ENCODE peak calls at places on chromosomes 12 and 14, in ten cellular contexts. A is astrocyte of the cerebellum, M is cardiac fibroblast, Y is thyroid gland, V is tibial artery, D is psoas muscle, P is fibroblast of the aortic adventitia, B is adrenal gland, T is MCF 10A, I is fibroblast of lung. W is an unnamed sample.

GRCh38 chr14:36091096-36091495 is 85.4 kb downstream of the PTCSC3 start:
- DNase-seq in A (peak), M (peak), Y (no peak), V (no peak), D (no peak), P (peak), B (peak), T (peak), I (peak), W (peak)

GRCh38 chr12:126784328-126784921 is 1482.5 kb upstream of the TMEM132C start:
- DNase-seq in A (peak), M (peak), Y (no peak), V (no peak), D (no peak), P (peak), B (peak), T (peak), I (peak), W (peak)

GRCh38 chr14:38409081-38409705 is 153.3 kb upstream of the CLEC14A start:
- DNase-seq in A (no peak), M (peak), Y (no peak), V (no peak), D (no peak), P (peak), B (no peak), T (no peak), I (peak), W (no peak)

GRCh38 chr12:124764451-124764850 is 99.2 kb downstream of the SCARB1 start:
- DNase-seq in A (peak), M (peak), Y (no peak), V (peak), D (peak), P (peak), B (peak), T (peak), I (peak), W (peak)

GRCh38 chr12:12449533-12450025 is 92.7 kb downstream of the BORCS5 start:
- DNase-seq in A (no peak), M (peak), Y (no peak), V (no peak), D (no peak), P (no peak), B (peak), T (peak), I (no peak), W (peak)

GRCh38 chr12:50224026-50224692 is 57.0 kb upstream of the CERS5 start:
- DNase-seq in A (no peak), M (peak), Y (peak), V (no peak), D (no peak), P (peak), B (no peak), T (peak), I (peak), W (peak)

GRCh38 chr14:68817513-68818212 is 24.8 kb upstream of the ZFP36L1 start:
- DNase-seq in A (no peak), M (no peak), Y (no peak), V (no peak), D (peak), P (no peak), B (peak), T (no peak), I (no peak), W (no peak)

GRCh38 chr14:74628418-74628817 is 16.4 kb upstream of the LTBP2 start:
- DNase-seq in A (no peak), M (no peak), Y (no peak), V (no peak), D (no peak), P (no peak), B (no peak), T (no peak), I (no peak), W (no peak)

GRCh38 chr12:103334447-103334846 is 161.3 kb downstream of the C12orf42 start:
- DNase-seq in A (no peak), M (no peak), Y (no peak), V (no peak), D (no peak), P (no peak), B (no peak), T (no peak), I (no peak), W (no peak)

GRCh38 chr12:128672428-128672827 is 151.3 kb downstream of the SLC15A4 start:
- DNase-seq in A (no peak), M (no peak), Y (no peak), V (no peak), D (no peak), P (no peak), B (no peak), T (no peak), I (no peak), W (no peak)

GRCh38 chr14:74941676-74942097 is 13.7 kb downstream of the PGF start:
- DNase-seq in A (no peak), M (peak), Y (peak), V (peak), D (peak), P (peak), B (peak), T (peak), I (peak), W (no peak)

GRCh38 chr12:26265606-26266005 is 70.2 kb downstream of the SSPN start:
- DNase-seq in A (no peak), M (no peak), Y (no peak), V (no peak), D (no peak), P (no peak), B (no peak), T (no peak), I (no peak), W (no peak)

GRCh38 chr12:98725481-98726247 is 80.6 kb downstream of the APAF1 start:
- DNase-seq in A (peak), M (peak), Y (peak), V (no peak), D (peak), P (peak), B (peak), T (peak), I (peak), W (peak)

GRCh38 chr14:94769413-94770250 is at the start of gene GSC:
- DNase-seq in A (peak), M (peak), Y (peak), V (no peak), D (peak), P (peak), B (no peak), T (no peak), I (peak), W (peak)

GRCh38 chr14:103679351-103679750 is 35.9 kb downstream of the XRCC3 start:
- DNase-seq in A (no peak), M (peak), Y (peak), V (peak), D (peak), P (no peak), B (peak), T (no peak), I (no peak), W (peak)

GRCh38 chr12:130375888-130376287 is 38.2 kb downstream of the PIWIL1 start:
- DNase-seq in A (no peak), M (no peak), Y (no peak), V (no peak), D (no peak), P (no peak), B (no peak), T (no peak), I (no peak), W (no peak)

DNA sequence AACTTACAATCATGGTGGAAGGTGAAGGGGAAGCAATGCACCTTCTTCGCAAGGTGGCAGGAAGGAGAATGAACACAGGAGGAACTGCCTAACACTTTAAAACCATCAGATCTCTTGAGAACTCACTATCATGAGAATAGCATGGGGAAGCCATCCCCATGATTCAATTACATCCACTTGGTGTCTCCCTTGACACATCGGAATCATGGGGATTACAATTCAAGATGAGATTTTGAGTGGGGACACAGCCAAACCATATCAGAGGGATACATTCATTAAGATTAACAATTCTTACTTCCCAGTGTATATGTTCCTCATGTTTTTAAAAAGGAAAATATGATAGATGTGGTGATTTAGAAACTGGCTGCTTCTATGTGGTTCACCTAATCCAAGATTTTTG is 117.9 kb downstream of the PDE3A start:
- DNase-seq in A (no peak), M (no peak), Y (no peak), V (no peak), D (no peak), P (no peak), B (no peak), T (peak), I (no peak), W (no peak)
- TF ChIP-seq CTCF in A (no peak), M (no peak), Y (no peak), V (no peak), D (no peak), P (no peak), B (no peak), T (no peak), I (no peak), W (no peak)

DNA sequence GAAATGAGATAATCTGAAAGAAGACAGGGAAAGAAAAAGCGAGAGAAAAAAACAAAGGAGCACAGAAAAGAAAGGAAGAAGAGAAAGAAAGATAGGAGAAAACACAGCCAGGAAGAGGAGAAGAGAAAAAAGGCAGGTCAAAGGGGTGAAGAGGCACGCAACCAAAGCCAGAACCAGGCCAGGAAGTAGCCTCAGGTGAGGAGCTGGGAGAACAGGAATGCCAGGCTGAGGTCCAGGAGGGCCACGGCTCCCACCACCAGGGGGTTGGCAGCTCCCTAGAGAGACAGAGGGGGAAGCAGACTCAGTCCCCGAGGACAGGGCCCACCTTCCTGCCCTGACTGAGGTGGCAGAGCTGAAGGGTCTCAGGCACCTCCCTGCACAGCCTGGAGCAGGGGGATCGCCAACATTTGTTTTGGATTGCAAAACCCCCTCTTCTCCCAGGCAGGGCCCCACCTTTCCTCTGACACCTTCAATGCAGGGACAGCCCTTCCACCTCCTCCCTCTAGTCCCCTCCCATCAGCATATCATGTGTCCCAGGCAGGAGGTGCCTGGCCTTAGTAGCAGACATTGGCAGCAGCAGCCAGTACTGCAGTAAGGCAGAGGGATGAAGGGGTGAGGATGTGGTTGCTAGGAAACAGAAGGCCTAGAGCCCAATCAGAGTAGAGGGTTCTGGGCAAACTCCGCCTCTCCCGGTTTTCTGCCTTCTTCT is 2.0 kb upstream of the AP1G2 start:
- DNase-seq in A (no peak), M (no peak), Y (no peak), V (no peak), D (no peak), P (no peak), B (peak), T (peak), I (no peak), W (peak)
- TF ChIP-seq CTCF in A (no peak), M (no peak), Y (no peak), V (no peak), D (no peak), P (no peak), B (no peak), T (no peak), I (no peak), W (no peak)

GRCh38 chr14:59190372-59190771 is 1.9 kb downstream of the DAAM1 start:
- DNase-seq in A (no peak), M (no peak), Y (peak), V (no peak), D (no peak), P (no peak), B (peak), T (no peak), I (no peak), W (peak)
- TF ChIP-seq CTCF in A (no peak), M (peak), Y (no peak), V (no peak), D (no peak), P (peak), B (no peak), T (no peak), I (peak), W (no peak)

DNA sequence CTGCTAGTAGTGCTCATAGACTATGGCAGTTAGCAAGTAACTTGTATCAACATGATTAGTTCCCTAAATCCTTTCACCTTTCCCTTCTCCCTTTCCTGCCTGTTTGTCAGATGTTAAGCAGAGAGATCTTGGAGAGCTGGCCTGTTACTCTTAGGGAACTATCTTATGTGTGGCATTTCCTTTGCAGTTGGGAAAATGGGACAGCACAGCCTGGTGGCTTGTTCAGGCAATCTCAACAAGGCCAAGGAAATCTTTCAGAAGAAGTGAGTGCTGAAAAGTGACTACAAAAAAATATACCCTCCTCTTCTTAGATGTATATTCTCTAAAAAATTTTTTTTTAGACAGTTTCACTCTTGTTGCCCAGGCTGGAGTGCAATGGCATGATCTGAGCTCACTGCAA is 7.4 kb downstream of the PARP2 start:
- DNase-seq in A (no peak), M (peak), Y (no peak), V (no peak), D (no peak), P (peak), B (no peak), T (no peak), I (no peak), W (no peak)
- TF ChIP-seq CTCF in A (peak), M (peak), Y (no peak), V (no peak), D (no peak), P (peak), B (no peak), T (no peak), I (no peak), W (no peak)

GRCh38 chr14:51653096-51653814 is 1.5 kb downstream of the FRMD6 start:
- DNase-seq in A (peak), M (peak), Y (no peak), V (no peak), D (no peak), P (peak), B (no peak), T (peak), I (peak), W (peak)
- TF ChIP-seq CTCF in A (peak), M (peak), Y (peak), V (peak), D (no peak), P (peak), B (peak), T (peak), I (peak), W (no peak)

DNA sequence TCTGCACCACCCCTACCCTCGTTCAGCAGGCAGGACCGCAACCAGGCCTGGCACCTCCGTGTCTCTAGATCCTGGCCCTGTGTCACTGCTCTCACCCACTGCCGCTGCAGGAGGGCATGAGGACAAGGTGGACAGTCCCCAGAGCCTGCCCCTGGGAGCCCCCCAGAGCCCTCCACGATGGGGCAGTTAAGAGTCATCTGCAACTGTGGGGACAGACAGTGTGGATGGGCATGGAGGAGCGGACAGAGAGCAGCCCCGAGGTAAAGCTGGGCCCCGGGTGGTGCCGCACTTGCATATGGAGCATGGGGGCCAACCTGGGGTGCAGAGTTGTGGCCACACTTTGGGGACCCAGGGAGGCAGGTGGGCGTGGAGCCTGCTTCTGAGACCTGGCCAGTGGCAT is 905.1 kb upstream of the USP15 start:
- DNase-seq in A (no peak), M (no peak), Y (no peak), V (no peak), D (no peak), P (no peak), B (no peak), T (no peak), I (no peak), W (no peak)
- TF ChIP-seq CTCF in A (no peak), M (no peak), Y (no peak), V (no peak), D (no peak), P (no peak), B (no peak), T (no peak), I (no peak), W (no peak)

GRCh38 chr14:99199854-99200653 is 71.9 kb downstream of the BCL11B start:
- DNase-seq in A (no peak), M (no peak), Y (no peak), V (no peak), D (peak), P (no peak), B (no peak), T (peak), I (no peak), W (no peak)
- TF ChIP-seq CTCF in A (peak), M (no peak), Y (no peak), V (no peak), D (no peak), P (no peak), B (no peak), T (peak), I (no peak), W (no peak)

DNA sequence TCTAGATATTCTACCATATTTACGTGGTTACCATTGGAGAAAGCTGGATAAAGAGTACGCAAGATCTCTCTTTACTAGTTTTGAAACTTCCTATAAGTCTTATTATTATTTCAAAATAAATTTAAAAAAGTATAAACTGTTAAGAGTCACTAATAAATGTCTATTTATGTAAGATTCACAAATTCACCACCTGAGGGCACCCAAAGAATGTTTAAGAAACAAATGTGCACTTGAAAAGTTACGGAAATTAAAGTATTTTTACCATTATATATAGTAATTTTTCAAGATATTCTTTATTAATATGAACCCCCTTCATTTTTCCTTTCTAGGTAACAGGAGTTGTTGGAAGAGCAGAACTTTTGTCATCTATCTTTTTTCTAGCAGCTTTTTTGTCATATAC is 11.9 kb downstream of the TMTC3 start:
- DNase-seq in A (peak), M (peak), Y (no peak), V (no peak), D (no peak), P (peak), B (no peak), T (peak), I (peak), W (peak)
- TF ChIP-seq CTCF in A (no peak), M (peak), Y (no peak), V (peak), D (peak), P (peak), B (peak), T (peak), I (no peak), W (peak)

DNA sequence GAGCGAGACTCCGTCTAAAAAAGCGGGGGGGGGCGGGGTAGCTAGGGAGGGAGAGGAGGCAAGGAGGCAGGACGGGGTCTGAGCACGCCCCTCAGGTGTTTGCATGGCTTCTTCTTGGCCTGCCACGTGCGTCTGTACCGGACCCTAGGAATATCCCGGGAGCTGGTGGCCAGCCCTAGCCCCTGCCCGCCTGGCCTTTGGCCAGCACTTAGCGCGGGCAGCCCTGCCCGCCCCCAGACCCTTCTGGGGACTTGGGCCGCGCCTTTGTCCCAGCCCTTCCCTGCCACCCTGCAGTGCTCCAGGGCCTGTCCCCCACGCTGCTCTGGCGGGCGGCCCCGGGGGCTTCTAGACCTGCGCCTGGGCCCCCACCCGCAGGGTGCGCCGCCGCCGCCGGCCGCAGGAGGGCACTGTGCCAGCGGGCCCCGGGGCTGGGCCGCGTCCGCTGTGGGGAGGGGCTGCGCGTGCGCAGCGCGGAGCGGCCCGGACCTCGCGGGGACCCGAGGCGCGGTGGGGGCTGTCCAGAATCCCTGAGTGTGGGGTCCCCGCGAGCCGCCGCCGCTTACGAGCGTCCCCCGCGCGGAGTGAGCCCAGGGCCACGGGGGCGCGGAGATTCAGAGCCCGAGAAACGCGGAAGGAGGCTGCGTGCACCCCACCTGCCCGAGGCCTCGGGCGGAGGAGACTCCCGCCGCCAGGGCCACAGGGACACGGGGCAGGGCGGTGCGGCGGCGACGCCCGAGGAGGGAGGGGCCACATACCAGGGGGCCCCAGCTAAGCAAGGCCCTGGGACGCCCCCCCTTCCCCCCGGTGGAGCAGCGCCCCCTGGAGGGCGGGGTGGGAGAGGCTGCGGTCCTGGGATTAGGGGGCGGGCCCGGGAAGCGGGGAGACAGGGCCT is 21.0 kb downstream of the SLC25A29 start:
- DNase-seq in A (no peak), M (peak), Y (peak), V (no peak), D (peak), P (peak), B (peak), T (peak), I (peak), W (peak)
- TF ChIP-seq CTCF in A (peak), M (peak), Y (peak), V (peak), D (peak), P (peak), B (peak), T (peak), I (peak), W (peak)

GRCh38 chr12:42586268-42586667 is 3.3 kb downstream of the PRICKLE1 start:
- DNase-seq in A (no peak), M (no peak), Y (no peak), V (no peak), D (no peak), P (no peak), B (no peak), T (no peak), I (no peak), W (no peak)
- TF ChIP-seq CTCF in A (peak), M (peak), Y (no peak), V (no peak), D (no peak), P (peak), B (no peak), T (no peak), I (peak), W (no peak)

W was measured in Calu3.